ENCODE peak calls at places on chromosomes 12 and 14, in seven cellular contexts. U is coronary artery, Z is lower lobe of right lung, L is cardiac muscle cell, M is neural crest cell, Q is HFFc6, Y is tibial nerve. J is an unnamed sample.

GRCh38 chr12:2609020-2609419 is 185.8 kb upstream of the FKBP4 start:
- DNase-seq in U (no peak), Z (no peak), L (peak; percentile 20), M (no peak), Q (no peak), Y (no peak), J (no peak)

GRCh38 chr14:100883789-100884101 is 19.8 kb downstream of the RTL1 start:
- DNase-seq in U (no peak), Z (peak; percentile 24), L (no peak), M (no peak), Q (no peak), Y (no peak), J (no peak)

GRCh38 chr14:104678346-104678745 is 11.1 kb upstream of the INF2 start:
- DNase-seq in U (peak; percentile 76), Z (peak; percentile 56), L (peak; percentile 43), M (peak; percentile 41), Q (no peak), Y (no peak), J (no peak)

GRCh38 chr14:92497391-92497790 is 16.2 kb upstream of the RIN3 start:
- DNase-seq in U (peak; percentile 54), Z (no peak), L (no peak), M (no peak), Q (no peak), Y (no peak), J (no peak)

GRCh38 chr12:186006-186625 is 27.8 kb downstream of the SLC6A12 start:
- DNase-seq in U (no peak), Z (no peak), L (no peak), M (no peak), Q (no peak), Y (no peak), J (no peak)

GRCh38 chr12:88538250-88538649 is 42.0 kb downstream of the KITLG start:
- DNase-seq in U (no peak), Z (no peak), L (peak; percentile 67), M (no peak), Q (no peak), Y (no peak), J (no peak)

GRCh38 chr12:27975222-27976136 is 2.9 kb upstream of the PTHLH start:
- DNase-seq in U (no peak), Z (no peak), L (peak; percentile 79), M (peak; percentile 20), Q (peak; percentile 27), Y (no peak), J (no peak)

GRCh38 chr14:59190372-59190771 is 1.9 kb downstream of the DAAM1 start:
- DNase-seq in U (no peak), Z (no peak), L (peak; percentile 25), M (peak; percentile 6), Q (peak; percentile 16), Y (no peak), J (no peak)

GRCh38 chr12:81644503-81644902 is 114.6 kb downstream of the PPFIA2 start:
- DNase-seq in U (no peak), Z (no peak), L (peak; percentile 67), M (no peak), Q (peak; percentile 10), Y (no peak), J (no peak)

GRCh38 chr14:60646202-60646886 is 2.9 kb downstream of the SIX1 start:
- DNase-seq in U (no peak), Z (no peak), L (no peak), M (no peak), Q (no peak), Y (no peak), J (no peak)
- TF ChIP-seq CTCF in U (no peak), Z (no peak), L (no peak), M (no peak), Q (no peak), Y (no peak), J (no peak)

GRCh38 chr12:14365294-14366210 is at the start of gene ATF7IP:
- DNase-seq in U (peak; percentile 96), Z (peak; percentile 96), L (peak; percentile 99), M (peak; percentile 84), Q (peak; percentile 96), Y (peak; percentile 98), J (peak; percentile 89)
- TF ChIP-seq CTCF in U (no peak), Z (peak; percentile 24), L (peak; percentile 34), M (peak; percentile 61), Q (peak; percentile 62), Y (peak; percentile 23), J (peak; percentile 25)

DNA sequence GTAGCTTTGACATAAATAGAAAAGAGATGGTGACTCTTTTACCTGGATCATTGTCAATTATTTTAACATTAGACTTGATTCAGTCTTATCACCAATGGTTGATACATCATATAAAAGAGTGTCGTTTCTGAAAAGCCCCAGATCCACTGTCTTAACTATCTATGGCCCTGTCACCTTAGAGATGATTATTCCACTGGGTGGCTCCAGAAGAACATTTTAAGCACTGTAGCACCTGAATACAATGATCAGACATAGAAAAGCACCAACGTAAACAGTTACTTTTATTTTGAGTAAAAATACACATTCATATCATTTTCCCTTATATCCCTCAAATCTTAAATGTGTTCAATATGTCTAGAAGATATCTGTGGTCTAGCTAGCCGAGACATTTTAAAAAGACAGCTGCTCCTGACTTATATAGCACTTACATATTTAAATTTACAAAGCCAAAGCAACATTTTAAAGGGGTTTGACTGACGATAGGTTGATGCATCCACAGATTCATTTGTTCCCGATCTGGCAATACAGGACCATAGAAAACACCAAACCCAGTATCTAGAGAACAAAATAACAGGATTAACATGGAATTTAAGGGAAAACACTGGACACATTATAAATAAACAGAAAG is 32.9 kb downstream of the TSPAN8 start:
- DNase-seq in U (no peak), Z (no peak), L (no peak), M (no peak), Q (no peak), Y (no peak), J (no peak)
- TF ChIP-seq CTCF in U (no peak), Z (no peak), L (no peak), M (no peak), Q (no peak), Y (no peak), J (no peak)

GRCh38 chr14:25041484-25041883 is 8.5 kb downstream of the STXBP6 start:
- DNase-seq in U (no peak), Z (no peak), L (no peak), M (no peak), Q (no peak), Y (no peak), J (no peak)

GRCh38 chr14:25041898-25042297 is 8.0 kb downstream of the STXBP6 start:
- DNase-seq in U (no peak), Z (no peak), L (no peak), M (no peak), Q (no peak), Y (no peak), J (no peak)

GRCh38 chr14:25044299-25044698 is 5.6 kb downstream of the STXBP6 start:
- DNase-seq in U (no peak), Z (no peak), L (no peak), M (no peak), Q (no peak), Y (no peak), J (no peak)

GRCh38 chr14:25039933-25040332 is 10.0 kb downstream of the STXBP6 start:
- DNase-seq in U (no peak), Z (no peak), L (no peak), M (no peak), Q (no peak), Y (no peak), J (no peak)

DNA sequence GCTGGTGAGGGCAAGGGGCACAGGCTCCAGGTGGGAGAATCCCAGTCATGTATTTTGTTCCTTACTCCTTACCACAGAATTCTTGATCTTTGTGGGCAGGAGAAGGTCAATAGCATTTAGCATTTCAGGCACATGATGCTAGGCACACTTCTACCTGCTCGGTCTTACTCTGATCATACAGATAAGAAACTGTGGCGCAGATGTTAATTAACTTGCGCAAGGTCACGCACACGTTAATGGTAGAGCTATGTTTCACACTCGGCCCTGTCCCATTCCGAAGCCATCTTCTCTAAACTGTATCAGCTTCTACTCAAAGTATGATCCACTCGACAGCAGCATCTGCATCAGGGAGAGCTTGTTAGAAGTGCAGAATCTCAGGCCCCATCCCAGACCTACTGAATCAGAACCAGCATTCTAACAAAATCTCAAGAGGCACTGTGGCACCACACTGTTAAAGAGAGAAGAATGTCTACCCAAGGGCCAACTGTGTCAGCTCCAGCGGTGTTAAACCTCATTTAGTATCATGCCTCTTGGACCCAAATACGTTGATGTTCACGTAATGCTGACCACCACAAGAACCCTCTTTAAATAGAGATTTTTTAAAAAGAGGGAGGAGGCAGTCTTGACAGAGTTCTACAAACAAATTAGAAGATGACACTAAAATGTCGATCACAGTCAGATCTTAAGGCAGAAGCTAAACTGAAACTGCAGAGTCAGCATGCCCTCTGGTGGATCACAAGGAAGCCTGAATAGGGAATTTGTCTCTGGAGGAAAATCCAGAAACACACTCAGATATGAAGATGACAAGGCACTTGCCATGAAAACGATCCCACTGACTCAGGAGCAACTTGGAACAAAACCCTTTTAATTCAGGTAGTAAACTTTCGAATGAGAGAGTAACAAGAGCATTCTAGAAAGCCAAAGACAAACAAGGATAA is 7.3 kb downstream of the STXBP6 start:
- DNase-seq in U (no peak), Z (no peak), L (peak; percentile 77), M (no peak), Q (peak; percentile 52), Y (peak; percentile 17), J (peak; percentile 2)
- TF ChIP-seq CTCF in U (no peak), Z (peak; percentile 50), L (peak; percentile 73), M (peak; percentile 66), Q (peak; percentile 76), Y (peak; percentile 44), J (peak; percentile 56)

GRCh38 chr12:30796508-30796780 is 41.7 kb upstream of the CAPRIN2 start:
- DNase-seq in U (no peak), Z (no peak), L (peak; percentile 73), M (no peak), Q (no peak), Y (no peak), J (no peak)

GRCh38 chr12:30796891-30797371 is 42.2 kb upstream of the CAPRIN2 start:
- DNase-seq in U (no peak), Z (no peak), L (peak; percentile 31), M (no peak), Q (no peak), Y (no peak), J (no peak)

GRCh38 chr12:30795410-30795659 is 40.6 kb upstream of the CAPRIN2 start:
- DNase-seq in U (no peak), Z (no peak), L (no peak), M (no peak), Q (no peak), Y (no peak), J (no peak)

GRCh38 chr12:30795660-30796507 is 41.1 kb upstream of the CAPRIN2 start:
- DNase-seq in U (peak; percentile 82), Z (peak; percentile 71), L (peak; percentile 86), M (peak; percentile 54), Q (peak; percentile 73), Y (no peak), J (no peak)

DNA sequence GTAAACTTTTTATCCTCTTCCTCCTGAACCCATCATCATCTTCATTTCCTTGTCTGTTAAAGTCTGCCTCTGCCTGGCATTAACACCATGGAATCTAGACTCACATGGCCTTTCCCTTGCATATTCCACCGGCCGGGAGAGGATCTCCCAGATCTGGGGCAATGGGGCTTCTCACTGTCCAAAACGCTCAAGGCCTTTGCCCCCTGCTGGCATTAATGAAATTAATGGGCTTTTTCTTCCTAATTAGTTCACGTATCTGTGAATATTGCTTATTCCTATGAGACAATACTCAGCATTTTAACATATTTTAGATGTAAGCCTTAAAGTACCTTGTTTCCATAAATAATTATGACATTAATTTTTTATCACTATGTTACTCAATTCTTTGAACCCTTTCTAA is 42.9 kb upstream of the CAPRIN2 start:
- DNase-seq in U (no peak), Z (no peak), L (no peak), M (no peak), Q (no peak), Y (no peak), J (no peak)
- TF ChIP-seq CTCF in U (no peak), Z (no peak), L (peak; percentile 10), M (no peak), Q (peak; percentile 52), Y (no peak), J (no peak)

GRCh38 chr12:30201301-30202160 is 417.8 kb upstream of the TMTC1 start:
- DNase-seq in U (no peak), Z (no peak), L (peak; percentile 38), M (no peak), Q (no peak), Y (no peak), J (no peak)
- TF ChIP-seq CTCF in U (no peak), Z (no peak), L (peak; percentile 20), M (no peak), Q (no peak), Y (no peak), J (no peak)

J was measured in AG04449.